ENCODE peak calls at places on chromosomes 4 and X, in nine cellular contexts. Y is NCI-H1105, P is NCI-H510A treated with DMSO at 0.1 percent for 48 hours, E is heart left ventricle, U is iris pigment epithelial cell, S is NCI-H1092, G is foreskin fibroblast, D is NCI-H774, C is memory B cell. F is an unnamed sample.

GRCh38 chr4:187312299-187312698 is 588.6 kb upstream of the FAT1 start:
- DNase-seq in C (no peak), E (no peak), S (no peak), D (no peak), G (no peak), Y (no peak), U (no peak), P (no peak), F (no peak)

GRCh38 chr4:151806511-151806927 is 45.7 kb upstream of the GATB start:
- DNase-seq in D (no peak), Y (no peak), E (peak), C (no peak), S (no peak), U (peak), G (peak), P (no peak), F (peak)

GRCh38 chr4:165204462-165204830 is 2.9 kb upstream of the KLHL2 start:
- DNase-seq in S (no peak), D (no peak), U (peak), E (no peak), P (no peak), G (peak), C (no peak), Y (no peak), F (peak)

GRCh38 chr4:173264245-173264959 is 69.8 kb downstream of the HMGB2 start:
- DNase-seq in D (peak), G (peak), S (peak), Y (peak), E (peak), P (peak), C (no peak), U (peak), F (peak)

GRCh38 chrX:68409154-68409553 is 24.1 kb downstream of the OPHN1 start:
- DNase-seq in G (no peak), E (no peak), P (no peak), Y (no peak), S (no peak), D (no peak), U (no peak), C (no peak), F (no peak)

GRCh38 chrX:46551494-46552128 is 6.4 kb upstream of the ZNF674 start:
- DNase-seq in C (no peak), Y (no peak), U (peak), E (no peak), G (no peak), P (no peak), D (no peak), S (no peak), F (peak)

GRCh38 chr4:84967292-84967651 is 782 bp upstream of the WDFY3 start:
- DNase-seq in G (no peak), Y (no peak), E (no peak), C (no peak), U (peak), S (no peak), P (no peak), D (no peak), F (peak)

GRCh38 chr4:1299301-1299860 is 9.7 kb downstream of the MAEA start:
- DNase-seq in E (no peak), S (no peak), U (no peak), D (no peak), Y (no peak), G (no peak), C (no peak), P (no peak), F (no peak)

GRCh38 chrX:2538016-2538415 is 37.2 kb upstream of the DHRSX start:
- DNase-seq in Y (no peak), U (no peak), G (no peak), D (no peak), E (peak), C (no peak), S (no peak), P (no peak), F (no peak)

GRCh38 chr4:2036866-2037265 is 22.3 kb upstream of the NAT8L start:
- DNase-seq in C (no peak), U (no peak), S (no peak), E (no peak), P (no peak), G (no peak), D (no peak), Y (no peak), F (no peak)

GRCh38 chrX:3550160-3550765 is 163.2 kb downstream of the PRKX start:
- DNase-seq in E (no peak), D (peak), G (no peak), P (peak), S (no peak), U (peak), Y (no peak), C (no peak), F (peak)

GRCh38 chr4:22556411-22556969 is 40.6 kb upstream of the ADGRA3 start:
- DNase-seq in C (no peak), P (no peak), Y (no peak), S (no peak), G (no peak), E (no peak), D (no peak), U (no peak), F (no peak)

GRCh38 chrX:23783569-23784486 is 855 bp downstream of the SAT1 start:
- DNase-seq in Y (no peak), G (no peak), D (no peak), S (no peak), U (peak), E (no peak), C (peak), P (no peak), F (peak)

GRCh38 chrX:68196939-68197791 is 236.1 kb downstream of the OPHN1 start:
- DNase-seq in E (no peak), C (peak), S (peak), P (peak), Y (peak), U (peak), G (no peak), D (peak), F (peak)

GRCh38 chrX:130001893-130002292 is 19.5 kb downstream of the BCORL1 start:
- DNase-seq in P (no peak), E (no peak), G (no peak), S (no peak), D (no peak), U (no peak), Y (no peak), C (no peak), F (no peak)

GRCh38 chr4:14387647-14388046 is 614.6 kb upstream of the CPEB2 start:
- DNase-seq in C (no peak), E (no peak), S (no peak), U (no peak), D (no peak), G (no peak), Y (no peak), P (no peak), F (no peak)

GRCh38 chr4:100688368-100688767 is 170.5 kb upstream of the EMCN start:
- DNase-seq in D (no peak), U (no peak), G (no peak), E (no peak), Y (no peak), C (no peak), P (no peak), S (no peak), F (no peak)

F was measured in fibroblast of lung.